ENCODE peak calls at places on chromosomes 2 and 18, in six cellular contexts. G is mammary epithelial cell; I is upper lobe of right lung; W is effector memory CD4-positive, alpha-beta T cell; H is NCI-H748 treated with DMSO at 0.1 percent for 48 hours; R is NCI-H446. M is an unnamed sample.

GRCh38 chr2:180071797-180072196 is 64.7 kb upstream of the CWC22 start:
- DNase-seq in G (no peak), I (no peak), W (no peak), H (no peak), R (no peak), M (no peak)

GRCh38 chr2:191835100-191835499 is 11.8 kb downstream of the CAVIN2 start:
- DNase-seq in G (no peak), I (no peak), W (no peak), H (no peak), R (no peak), M (no peak)

GRCh38 chr2:102483086-102483485 is 10.1 kb downstream of the SLC9A4 start:
- DNase-seq in G (no peak), I (no peak), W (no peak), H (no peak), R (no peak), M (no peak)

GRCh38 chr2:8514748-8515389 is 167.0 kb upstream of the ID2 start:
- DNase-seq in G (no peak), I (no peak), W (no peak), H (no peak), R (no peak), M (no peak)

GRCh38 chr2:45435316-45435715 is 175.8 kb downstream of the SRBD1 start:
- DNase-seq in G (peak; percentile 48), I (no peak), W (no peak), H (no peak), R (no peak), M (peak; percentile 77)

GRCh38 chr2:43000242-43001054 is 208.1 kb upstream of the HAAO start:
- DNase-seq in G (no peak), I (no peak), W (no peak), H (no peak), R (no peak), M (peak; percentile 40)

GRCh38 chr2:121697108-121697631 is 39.5 kb downstream of the NIFK start:
- DNase-seq in G (peak; percentile 43), I (no peak), W (no peak), H (no peak), R (no peak), M (peak; percentile 25)

GRCh38 chr2:3611136-3611535 is 16.2 kb downstream of the COLEC11 start:
- DNase-seq in G (no peak), I (peak; percentile 43), W (no peak), H (no peak), R (no peak), M (no peak)

GRCh38 chr2:178266445-178266844 is 72.1 kb downstream of the OSBPL6 start:
- DNase-seq in G (no peak), I (no peak), W (no peak), H (no peak), R (no peak), M (no peak)

GRCh38 chr2:215899111-215900074 is 114.0 kb downstream of the MREG start:
- DNase-seq in G (no peak), I (no peak), W (no peak), H (no peak), R (no peak), M (no peak)

GRCh38 chr2:145721681-145722080 is 1201.8 kb upstream of the ZEB2 start:
- DNase-seq in G (no peak), I (no peak), W (no peak), H (no peak), R (no peak), M (no peak)

GRCh38 chr2:26633351-26633945 is 7.7 kb downstream of the CIB4 start:
- DNase-seq in G (no peak), I (peak; percentile 55), W (no peak), H (no peak), R (no peak), M (no peak)

GRCh38 chr2:234496442-234496834 is 443 bp downstream of the ARL4C start:
- DNase-seq in G (peak; percentile 65), I (no peak), W (peak; percentile 31), H (peak; percentile 35), R (no peak), M (peak; percentile 23)

GRCh38 chr18:11464129-11464528 is 145.3 kb upstream of the SLC35G4 start:
- DNase-seq in G (no peak), I (no peak), W (no peak), H (no peak), R (no peak), M (no peak)

GRCh38 chr2:237213325-237214040 is 127.8 kb downstream of the COPS8 start:
- DNase-seq in G (peak; percentile 31), I (no peak), W (no peak), H (no peak), R (no peak), M (peak; percentile 32)

GRCh38 chr2:106080955-106081354 is 113.1 kb downstream of the UXS1 start:
- DNase-seq in G (no peak), I (no peak), W (no peak), H (no peak), R (no peak), M (no peak)

GRCh38 chr2:79860233-79861058 is 347.6 kb downstream of the CTNNA2 start:
- DNase-seq in G (no peak), I (no peak), W (no peak), H (peak; percentile 1), R (no peak), M (peak; percentile 8)

GRCh38 chr18:9297007-9297393 is 37.6 kb upstream of the TWSG1 start:
- DNase-seq in G (no peak), I (no peak), W (no peak), H (no peak), R (no peak), M (no peak)

GRCh38 chr18:76980663-76981387 is 151.8 kb downstream of the MBP start:
- DNase-seq in G (no peak), I (no peak), W (no peak), H (no peak), R (no peak), M (no peak)

GRCh38 chr2:19321946-19322345 is 36.5 kb downstream of the OSR1 start:
- DNase-seq in G (peak; percentile 1), I (no peak), W (no peak), H (no peak), R (no peak), M (no peak)

M was measured in bronchial epithelial cell.